ENCODE peak calls at places on chromosomes 2 and 18, in six cellular contexts. S is transverse colon, K is A549, O is GM12878, G is sigmoid colon, L is IMR-90. F is an unnamed sample.

GRCh38 chr2:231007159-231008045 is 11.5 kb downstream of the SPATA3 start:
- DNase-seq in L (no peak), K (no peak), G (no peak), S (no peak), O (no peak), F (no peak)

GRCh38 chr2:47344890-47345583 is 57.9 kb upstream of the MSH2 start:
- DNase-seq in O (no peak), G (peak; percentile 76), K (peak; percentile 99), S (peak; percentile 91), L (peak; percentile 44), F (peak; percentile 85)

GRCh38 chr2:105943977-105944376 is 199.3 kb downstream of the NCK2 start:
- DNase-seq in K (no peak), O (no peak), G (no peak), S (no peak), L (no peak), F (no peak)

GRCh38 chr2:38148501-38148900 is 72.5 kb upstream of the CYP1B1 start:
- DNase-seq in G (no peak), K (no peak), L (peak; percentile 60), S (no peak), O (no peak), F (no peak)

GRCh38 chr2:38145226-38145625 is 69.3 kb upstream of the CYP1B1 start:
- DNase-seq in K (no peak), L (no peak), S (no peak), O (no peak), G (no peak), F (no peak)

GRCh38 chr18:21242141-21243040 is at the start of gene GREB1L:
- DNase-seq in O (no peak), K (peak; percentile 40), L (no peak), S (peak; percentile 48), G (no peak), F (peak; percentile 75)

GRCh38 chr2:89848763-89849162 is 1157.3 kb downstream of the RPIA start:
- DNase-seq in O (no peak), K (no peak), L (no peak), S (no peak), G (no peak), F (no peak)

GRCh38 chr2:172833898-172834297 is 98.3 kb downstream of the RAPGEF4 start:
- DNase-seq in S (no peak), G (no peak), K (no peak), O (no peak), L (peak; percentile 64), F (no peak)

GRCh38 chr2:29817846-29818680 is 103.3 kb downstream of the ALK start:
- DNase-seq in K (no peak), L (no peak), G (no peak), O (no peak), S (no peak), F (peak; percentile 24)

GRCh38 chr2:181766129-181766528 is 85.8 kb upstream of the NEUROD1 start:
- DNase-seq in K (no peak), L (no peak), G (no peak), S (no peak), O (no peak), F (no peak)

GRCh38 chr2:115609978-115610377 is 1167.5 kb downstream of the DPP10 start:
- DNase-seq in S (no peak), O (no peak), K (no peak), L (no peak), G (no peak), F (no peak)

GRCh38 chr2:237427807-237428506 is 14.0 kb upstream of the COL6A3 start:
- DNase-seq in O (peak; percentile 35), L (no peak), G (no peak), S (no peak), K (no peak), F (no peak)

GRCh38 chr18:9547767-9548166 is 66.6 kb downstream of the PPP4R1 start:
- DNase-seq in K (no peak), L (no peak), G (no peak), S (no peak), O (no peak), F (no peak)

GRCh38 chr18:24761765-24762164 is 301.3 kb downstream of the HRH4 start:
- DNase-seq in O (no peak), K (no peak), L (no peak), G (no peak), S (no peak), F (no peak)

GRCh38 chr2:102951249-102951648 is 189.4 kb downstream of the TMEM182 start:
- DNase-seq in L (no peak), G (no peak), K (no peak), S (no peak), O (no peak), F (no peak)

GRCh38 chr2:54499666-54500065 is 43.5 kb downstream of the SPTBN1 start:
- DNase-seq in O (no peak), S (no peak), L (peak; percentile 31), K (no peak), G (no peak), F (peak; percentile 67)

GRCh38 chr18:61992923-61993322 is 100.1 kb upstream of the RNF152 start:
- DNase-seq in K (no peak), L (peak; percentile 72), O (no peak), S (no peak), G (no peak), F (no peak)

GRCh38 chr2:32874931-32875330 is 71.8 kb upstream of the LTBP1 start:
- DNase-seq in O (no peak), L (no peak), G (no peak), K (no peak), S (no peak), F (no peak)

GRCh38 chr2:157056200-157056676 is 201.3 kb upstream of the GALNT5 start:
- DNase-seq in K (no peak), S (no peak), O (no peak), G (no peak), L (peak; percentile 75), F (no peak)

GRCh38 chr2:138496096-138496651 is 5.4 kb upstream of the SPOPL start:
- DNase-seq in K (no peak), G (no peak), O (no peak), S (no peak), L (no peak), F (no peak)

GRCh38 chr18:59968583-59968982 is 68.8 kb downstream of the PMAIP1 start:
- DNase-seq in S (no peak), L (no peak), G (no peak), K (no peak), O (no peak), F (no peak)

GRCh38 chr18:76518543-76519155 is 23.6 kb upstream of the ZNF516 start:
- DNase-seq in G (no peak), K (no peak), S (peak; percentile 20), O (no peak), L (peak; percentile 31), F (peak; percentile 80)

GRCh38 chr2:207960090-207960489 is 65.2 kb downstream of the PLEKHM3 start:
- DNase-seq in G (no peak), S (no peak), K (no peak), O (no peak), L (no peak), F (no peak)

GRCh38 chr2:126662623-126663022 is 6.7 kb downstream of the GYPC start:
- DNase-seq in G (no peak), S (no peak), L (no peak), O (no peak), K (no peak), F (no peak)
- H3K4me1 ChIP-seq in G (peaks cover 82% of the 10 kb centered on the region), S (peaks cover 22% of the 10 kb centered on the region), L (peaks cover 15% of the 10 kb centered on the region), O (peaks cover 67% of the 10 kb centered on the region), K (no peaks in the 10 kb centered on the region), F (peaks cover 18% of the 10 kb centered on the region)

GRCh38 chr2:175880-176800 is 87.7 kb downstream of the SH3YL1 start:
- DNase-seq in L (peak; percentile 1), O (no peak), G (no peak), K (no peak), S (no peak), F (no peak)
- TF ChIP-seq POLR2A in L (no peak), O (no peak), G (no peak), K (no peak), S (no peak), F (no peak)

GRCh38 chr2:136323935-136324334 is 206.0 kb upstream of the CXCR4 start:
- DNase-seq in O (no peak), G (no peak), K (no peak), L (no peak), S (no peak), F (no peak)

GRCh38 chr2:136325844-136326291 is 207.9 kb upstream of the CXCR4 start:
- DNase-seq in L (no peak), K (no peak), G (no peak), S (no peak), O (no peak), F (no peak)

GRCh38 chr2:136324966-136325365 is 207.0 kb upstream of the CXCR4 start:
- DNase-seq in O (no peak), S (no peak), G (no peak), L (no peak), K (no peak), F (no peak)

GRCh38 chr2:136328396-136328795 is 210.4 kb upstream of the CXCR4 start:
- DNase-seq in S (no peak), O (no peak), G (no peak), K (no peak), L (no peak), F (no peak)

DNA sequence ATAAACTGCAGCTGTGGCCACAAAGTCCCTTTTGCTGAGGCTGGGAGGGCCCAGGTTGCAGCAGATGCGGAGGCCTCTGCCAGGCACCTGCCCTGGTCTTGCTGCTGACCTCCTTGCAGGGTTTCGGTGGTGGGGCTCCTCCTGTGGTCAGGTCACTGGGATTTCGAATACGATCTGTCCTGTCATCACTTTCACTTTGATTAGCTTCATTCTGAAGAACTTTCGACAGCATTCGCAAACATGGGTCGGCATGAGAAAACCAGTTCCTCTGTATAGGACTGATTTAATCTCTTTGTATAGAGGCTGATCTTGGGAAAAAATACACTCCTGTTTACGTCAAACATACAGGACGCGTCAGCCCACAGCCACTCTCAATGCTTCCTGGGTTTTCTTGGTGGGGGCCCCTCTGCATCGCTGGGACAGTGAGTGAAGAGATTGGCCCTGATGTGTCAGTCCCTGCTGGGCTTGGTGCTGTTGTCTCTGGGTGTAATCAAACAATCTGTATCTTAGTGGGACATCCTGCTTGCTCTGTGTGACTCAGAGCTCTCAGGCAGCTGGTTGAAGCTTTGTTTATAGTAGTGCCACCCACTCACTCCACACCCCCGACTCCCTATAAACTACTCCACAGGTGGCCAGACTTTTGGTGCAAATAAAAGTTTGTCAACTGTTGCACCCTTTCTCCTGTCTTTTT is 209.4 kb upstream of the CXCR4 start:
- DNase-seq in G (no peak), O (peak; percentile 71), K (no peak), L (peak; percentile 53), S (peak; percentile 58), F (no peak)
- H3K4me1 ChIP-seq in G (no peaks in the 10 kb centered on the region), O (peaks cover 26% of the 10 kb centered on the region), K (no peaks in the 10 kb centered on the region), L (no peaks in the 10 kb centered on the region), S (no peaks in the 10 kb centered on the region), F (no peaks in the 10 kb centered on the region)

DNA sequence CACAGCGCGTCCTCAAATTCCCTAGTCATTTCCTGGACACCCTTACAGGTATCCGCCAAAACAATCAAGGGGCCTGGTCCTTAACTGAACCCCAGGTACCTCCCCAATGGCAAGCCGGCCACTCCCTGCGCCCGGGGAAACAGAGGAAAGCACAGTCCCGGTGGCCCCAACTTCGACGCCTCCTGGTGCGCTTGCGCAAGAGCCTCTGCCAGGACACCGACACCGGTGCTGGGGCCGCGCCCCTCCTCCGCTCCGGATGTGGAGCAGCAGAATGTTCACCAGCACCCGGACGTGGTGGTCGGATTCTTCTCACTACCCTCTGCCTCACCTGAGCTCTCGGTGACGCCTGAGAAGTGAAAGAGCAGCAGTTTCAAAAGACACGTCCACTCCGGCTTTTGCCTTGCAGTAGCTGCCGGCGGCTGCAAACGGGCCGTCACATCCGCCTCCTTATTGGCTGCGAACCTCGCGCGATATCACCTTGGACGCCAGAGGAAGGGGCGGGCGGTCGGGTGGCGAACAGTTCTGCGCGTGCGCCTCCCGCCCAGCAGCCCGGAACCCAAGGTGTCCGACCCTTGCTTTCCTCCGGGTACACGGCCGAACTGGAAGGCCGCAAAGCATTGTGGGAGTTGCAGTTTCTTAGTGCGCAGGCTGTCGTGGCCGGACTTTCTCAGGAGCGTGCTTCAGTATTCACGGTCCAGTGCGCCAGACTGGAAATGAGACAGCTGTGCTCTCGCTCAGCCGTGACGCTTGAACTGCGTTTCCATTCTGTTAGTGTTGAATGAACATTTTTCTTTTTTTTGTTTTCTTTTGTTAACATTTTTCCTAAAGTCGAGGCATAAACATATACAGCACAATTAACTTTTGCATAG is at the start of gene TXNDC9:
- DNase-seq in S (peak; percentile 99), G (peak; percentile 99), L (peak; percentile 100), K (peak; percentile 89), O (peak; percentile 98), F (peak; percentile 100)
- TF ChIP-seq POLR2A in S (peak; percentile 78), G (peak; percentile 29), L (peak; percentile 88), K (peak; percentile 76), O (peak; percentile 98), F (peak; percentile 14)